ENCODE peak calls at places on chromosomes 16 and 17, in six cellular contexts. R, B, W, M, Q and Y are unnamed samples.

GRCh38 chr16:24170407-24170806 is 85.7 kb upstream of the CACNG3 start:
- DNase-seq in W (no peak), R (no peak), B (no peak), Q (no peak), M (no peak), Y (no peak)

GRCh38 chr16:55149622-55150021 is 174.4 kb upstream of the IRX6 start:
- DNase-seq in Q (no peak), W (no peak), R (no peak), B (no peak), M (no peak), Y (no peak)

GRCh38 chr17:28811594-28812135 is 30.9 kb downstream of the FAM222B start:
- DNase-seq in B (no peak), R (peak; percentile 7), Q (no peak), W (no peak), M (peak; percentile 28), Y (no peak)

GRCh38 chr16:1244881-1245280 is 4.4 kb downstream of the TPSAB1 start:
- DNase-seq in Q (no peak), M (peak; percentile 57), R (no peak), B (no peak), W (no peak), Y (no peak)

GRCh38 chr17:21061971-21062526 is 19.2 kb upstream of the USP22 start:
- DNase-seq in Q (no peak), R (no peak), W (no peak), B (no peak), M (no peak), Y (no peak)

GRCh38 chr16:21643787-21644186 is 8.6 kb downstream of the IGSF6 start:
- DNase-seq in Q (no peak), R (no peak), B (no peak), M (no peak), W (no peak), Y (no peak)

GRCh38 chr16:73166394-73166971 is 118.6 kb upstream of the ZFHX3 start:
- DNase-seq in Q (no peak), B (no peak), M (no peak), W (peak; percentile 32), R (no peak), Y (no peak)

GRCh38 chr17:33667052-33667509 is 374.0 kb upstream of the ASIC2 start:
- DNase-seq in Q (no peak), B (no peak), W (no peak), M (peak; percentile 40), R (peak; percentile 16), Y (no peak)

GRCh38 chr16:57688487-57688986 is 6.1 kb upstream of the DRC7 start:
- DNase-seq in W (no peak), R (no peak), M (no peak), Q (no peak), B (no peak), Y (no peak)

GRCh38 chr17:15945493-15946209 is 721 bp downstream of the ADORA2B start:
- DNase-seq in W (peak; percentile 80), M (no peak), B (no peak), R (no peak), Q (no peak), Y (peak; percentile 72)

GRCh38 chr17:73697872-73698271 is 53.6 kb upstream of the SDK2 start:
- DNase-seq in Q (no peak), M (no peak), W (peak; percentile 69), B (no peak), R (no peak), Y (peak; percentile 65)

GRCh38 chr17:73750975-73751374 is 106.7 kb upstream of the SDK2 start:
- DNase-seq in R (no peak), Q (no peak), B (no peak), M (no peak), W (peak; percentile 63), Y (peak; percentile 54)

GRCh38 chr16:66524601-66525164 is 25.2 kb downstream of the TK2 start:
- DNase-seq in B (peak; percentile 15), M (peak; percentile 40), W (no peak), Q (no peak), R (no peak), Y (peak; percentile 45)

GRCh38 chr17:10687497-10687896 is 9.8 kb downstream of the SCO1 start:
- DNase-seq in R (no peak), M (no peak), B (no peak), Q (no peak), W (no peak), Y (no peak)

GRCh38 chr17:10681866-10682446 is 15.4 kb downstream of the SCO1 start:
- DNase-seq in W (no peak), R (no peak), M (no peak), Q (no peak), B (no peak), Y (no peak)

GRCh38 chr17:10683853-10684252 is 13.5 kb downstream of the SCO1 start:
- DNase-seq in B (peak; percentile 7), Q (no peak), M (peak; percentile 44), W (peak; percentile 57), R (peak; percentile 33), Y (no peak)
- H3K36me3 ChIP-seq in B (peaks cover 59% of the 10 kb centered on the region), Q (peaks cover 94% of the 10 kb centered on the region), M (peaks cover 77% of the 10 kb centered on the region), W (peaks cover 15% of the 10 kb centered on the region), R (peaks cover 49% of the 10 kb centered on the region), Y (peaks cover 8% of the 10 kb centered on the region)

GRCh38 chr17:81673561-81674258 is 7.2 kb downstream of the CCDC137 start:
- DNase-seq in B (no peak), R (no peak), W (peak; percentile 32), Q (no peak), M (no peak), Y (no peak)
- H3K36me3 ChIP-seq in B (peaks cover 28% of the 10 kb centered on the region), R (peaks cover 34% of the 10 kb centered on the region), W (peaks cover 35% of the 10 kb centered on the region), Q (peaks cover 58% of the 10 kb centered on the region), M (peaks cover 43% of the 10 kb centered on the region), Y (no peaks in the 10 kb centered on the region)

GRCh38 chr17:603405-604193 is 111.0 kb downstream of the VPS53 start:
- DNase-seq in Q (no peak), B (no peak), R (no peak), M (no peak), W (peak; percentile 0), Y (no peak)
- H3K36me3 ChIP-seq in Q (peaks cover 21% of the 10 kb centered on the region), B (peaks cover 14% of the 10 kb centered on the region), R (peaks cover 8% of the 10 kb centered on the region), M (peaks cover 34% of the 10 kb centered on the region), W (peaks cover 4% of the 10 kb centered on the region), Y (no peaks in the 10 kb centered on the region)

GRCh38 chr16:86351041-86351784 is 159.1 kb upstream of the FOXF1 start:
- DNase-seq in B (no peak), M (no peak), W (no peak), Q (no peak), R (no peak), Y (no peak)
- H3K36me3 ChIP-seq in B (no peaks in the 10 kb centered on the region), M (no peaks in the 10 kb centered on the region), W (no peaks in the 10 kb centered on the region), Q (no peaks in the 10 kb centered on the region), R (no peaks in the 10 kb centered on the region), Y (no peaks in the 10 kb centered on the region)